ENCODE peak calls at places on chromosomes 13 and 19, in nine cellular contexts. One of them, this sample, is unnamed.

GRCh38 chr19:30525383-30525782 is 153.2 kb downstream of the ZNF536 start:
- DNase-seq in heart left ventricle: no peak
- DNase-seq in Peyer's patch: no peak
- DNase-seq in IMR-90: no peak
- DNase-seq in A549: no peak
- DNase-seq in transverse colon: no peak
- DNase-seq in tibial nerve: no peak
- DNase-seq in H54: no peak
- DNase-seq in gastrocnemius medialis: no peak
- DNase-seq in this sample: no peak

GRCh38 chr19:54739587-54740497 is 1.5 kb downstream of the KIR2DL3 start:
- DNase-seq in transverse colon: no peak
- DNase-seq in gastrocnemius medialis: no peak
- DNase-seq in heart left ventricle: no peak
- DNase-seq in A549: no peak
- DNase-seq in Peyer's patch: no peak
- DNase-seq in H54: no peak
- DNase-seq in tibial nerve: no peak
- DNase-seq in IMR-90: no peak
- DNase-seq in this sample: no peak

GRCh38 chr13:28707629-28708427 is 10.9 kb downstream of the SLC46A3 start:
- DNase-seq in heart left ventricle: no peak
- DNase-seq in tibial nerve: no peak
- DNase-seq in transverse colon: no peak
- DNase-seq in IMR-90: peak
- DNase-seq in gastrocnemius medialis: peak
- DNase-seq in A549: no peak
- DNase-seq in Peyer's patch: no peak
- DNase-seq in H54: no peak
- DNase-seq in this sample: no peak

GRCh38 chr13:109381546-109382180 is 404.7 kb downstream of the IRS2 start:
- DNase-seq in A549: no peak
- DNase-seq in transverse colon: no peak
- DNase-seq in IMR-90: peak
- DNase-seq in tibial nerve: no peak
- DNase-seq in Peyer's patch: no peak
- DNase-seq in H54: no peak
- DNase-seq in heart left ventricle: no peak
- DNase-seq in gastrocnemius medialis: no peak
- DNase-seq in this sample: no peak

GRCh38 chr19:15304140-15304705 is 28.1 kb downstream of the BRD4 start:
- DNase-seq in transverse colon: no peak
- DNase-seq in Peyer's patch: no peak
- DNase-seq in A549: peak
- DNase-seq in IMR-90: no peak
- DNase-seq in tibial nerve: no peak
- DNase-seq in gastrocnemius medialis: no peak
- DNase-seq in H54: no peak
- DNase-seq in heart left ventricle: no peak
- DNase-seq in this sample: no peak

GRCh38 chr13:101624210-101624922 is 171.9 kb downstream of the ITGBL1 start:
- DNase-seq in heart left ventricle: no peak
- DNase-seq in transverse colon: no peak
- DNase-seq in gastrocnemius medialis: no peak
- DNase-seq in IMR-90: peak
- DNase-seq in tibial nerve: no peak
- DNase-seq in H54: no peak
- DNase-seq in Peyer's patch: no peak
- DNase-seq in A549: no peak
- DNase-seq in this sample: no peak

GRCh38 chr19:38808741-38809140 is 4.0 kb downstream of the LGALS4 start:
- DNase-seq in A549: no peak
- DNase-seq in Peyer's patch: no peak
- DNase-seq in H54: no peak
- DNase-seq in IMR-90: no peak
- DNase-seq in gastrocnemius medialis: no peak
- DNase-seq in transverse colon: no peak
- DNase-seq in tibial nerve: no peak
- DNase-seq in heart left ventricle: no peak
- DNase-seq in this sample: no peak

GRCh38 chr13:51614350-51614786 is 30.1 kb downstream of the WDFY2 start:
- DNase-seq in gastrocnemius medialis: no peak
- DNase-seq in heart left ventricle: no peak
- DNase-seq in transverse colon: peak
- DNase-seq in tibial nerve: no peak
- DNase-seq in H54: no peak
- DNase-seq in Peyer's patch: no peak
- DNase-seq in A549: no peak
- DNase-seq in IMR-90: no peak
- DNase-seq in this sample: peak

GRCh38 chr19:46611791-46612190 is 10.7 kb downstream of the CALM3 start:
- DNase-seq in IMR-90: no peak
- DNase-seq in gastrocnemius medialis: no peak
- DNase-seq in H54: no peak
- DNase-seq in tibial nerve: no peak
- DNase-seq in Peyer's patch: no peak
- DNase-seq in heart left ventricle: peak
- DNase-seq in A549: no peak
- DNase-seq in transverse colon: no peak
- DNase-seq in this sample: no peak

GRCh38 chr13:79589605-79590511 is 108.9 kb downstream of the NDFIP2 start:
- DNase-seq in transverse colon: no peak
- DNase-seq in H54: no peak
- DNase-seq in gastrocnemius medialis: no peak
- DNase-seq in heart left ventricle: no peak
- DNase-seq in A549: no peak
- DNase-seq in Peyer's patch: no peak
- DNase-seq in tibial nerve: no peak
- DNase-seq in IMR-90: no peak
- DNase-seq in this sample: no peak

GRCh38 chr13:99577934-99578917 is 77.0 kb downstream of the TM9SF2 start:
- DNase-seq in H54: no peak
- DNase-seq in heart left ventricle: no peak
- DNase-seq in Peyer's patch: no peak
- DNase-seq in transverse colon: no peak
- DNase-seq in gastrocnemius medialis: no peak
- DNase-seq in A549: peak
- DNase-seq in tibial nerve: no peak
- DNase-seq in IMR-90: no peak
- DNase-seq in this sample: no peak

GRCh38 chr19:30316560-30317106 is 55.6 kb upstream of the ZNF536 start:
- DNase-seq in H54: no peak
- DNase-seq in tibial nerve: no peak
- DNase-seq in IMR-90: no peak
- DNase-seq in heart left ventricle: no peak
- DNase-seq in Peyer's patch: no peak
- DNase-seq in gastrocnemius medialis: no peak
- DNase-seq in A549: no peak
- DNase-seq in transverse colon: no peak
- DNase-seq in this sample: no peak

GRCh38 chr13:50387124-50387581 is 371.9 kb downstream of the KCNRG start:
- DNase-seq in Peyer's patch: no peak
- DNase-seq in gastrocnemius medialis: peak
- DNase-seq in A549: no peak
- DNase-seq in heart left ventricle: peak
- DNase-seq in tibial nerve: peak
- DNase-seq in transverse colon: peak
- DNase-seq in H54: no peak
- DNase-seq in IMR-90: peak
- DNase-seq in this sample: no peak

GRCh38 chr13:72820156-72820897 is 38.4 kb downstream of the PIBF1 start:
- DNase-seq in tibial nerve: no peak
- DNase-seq in gastrocnemius medialis: no peak
- DNase-seq in heart left ventricle: no peak
- DNase-seq in transverse colon: no peak
- DNase-seq in A549: no peak
- DNase-seq in H54: no peak
- DNase-seq in IMR-90: peak
- DNase-seq in Peyer's patch: no peak
- DNase-seq in this sample: no peak

GRCh38 chr19:1082928-1083816 is 12.0 kb downstream of the POLR2E start:
- DNase-seq in A549: no peak
- DNase-seq in transverse colon: peak
- DNase-seq in tibial nerve: no peak
- DNase-seq in IMR-90: no peak
- DNase-seq in gastrocnemius medialis: no peak
- DNase-seq in H54: no peak
- DNase-seq in Peyer's patch: no peak
- DNase-seq in heart left ventricle: no peak
- DNase-seq in this sample: no peak

GRCh38 chr19:30287259-30287658 is 84.9 kb upstream of the ZNF536 start:
- DNase-seq in A549: no peak
- DNase-seq in gastrocnemius medialis: no peak
- DNase-seq in transverse colon: no peak
- DNase-seq in Peyer's patch: no peak
- DNase-seq in IMR-90: no peak
- DNase-seq in H54: no peak
- DNase-seq in tibial nerve: no peak
- DNase-seq in heart left ventricle: no peak
- DNase-seq in this sample: no peak

GRCh38 chr13:23979361-23980159 is 82.3 kb upstream of the C1QTNF9B start:
- DNase-seq in heart left ventricle: peak
- DNase-seq in tibial nerve: peak
- DNase-seq in gastrocnemius medialis: no peak
- DNase-seq in IMR-90: peak
- DNase-seq in Peyer's patch: peak
- DNase-seq in transverse colon: peak
- DNase-seq in H54: peak
- DNase-seq in A549: peak
- DNase-seq in this sample: peak

DNA sequence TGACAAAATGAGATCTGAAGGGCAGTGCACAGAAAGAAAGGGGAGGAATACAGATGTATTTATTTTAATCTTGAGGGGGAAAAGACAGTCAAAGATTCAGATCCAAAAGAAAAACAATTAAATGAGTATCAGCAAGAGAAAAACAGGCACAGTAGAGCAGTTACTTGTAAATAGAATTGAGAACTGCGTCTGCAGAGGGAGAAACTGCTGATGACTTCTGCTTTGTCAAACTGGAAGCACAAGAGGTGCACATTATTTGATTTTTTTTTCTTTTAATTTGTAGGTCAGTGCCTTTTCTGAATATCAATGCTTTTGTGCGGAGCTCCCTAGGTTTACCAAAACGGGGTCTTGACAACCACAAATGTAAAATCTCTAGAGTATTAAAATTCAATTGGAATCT is 37.3 kb downstream of the EFNB2 start:
- DNase-seq in Peyer's patch: no peak
- DNase-seq in IMR-90: no peak
- DNase-seq in A549: no peak
- DNase-seq in H54: no peak
- DNase-seq in transverse colon: no peak
- DNase-seq in tibial nerve: no peak
- DNase-seq in gastrocnemius medialis: no peak
- DNase-seq in heart left ventricle: no peak
- DNase-seq in this sample: no peak
- TF ChIP-seq POLR2A in Peyer's patch: no peak
- TF ChIP-seq POLR2A in IMR-90: no peak
- TF ChIP-seq POLR2A in A549: no peak
- TF ChIP-seq POLR2A in H54: no peak
- TF ChIP-seq POLR2A in transverse colon: no peak
- TF ChIP-seq POLR2A in tibial nerve: no peak
- TF ChIP-seq POLR2A in gastrocnemius medialis: no peak
- TF ChIP-seq POLR2A in heart left ventricle: no peak
- TF ChIP-seq POLR2A in this sample: no peak

DNA sequence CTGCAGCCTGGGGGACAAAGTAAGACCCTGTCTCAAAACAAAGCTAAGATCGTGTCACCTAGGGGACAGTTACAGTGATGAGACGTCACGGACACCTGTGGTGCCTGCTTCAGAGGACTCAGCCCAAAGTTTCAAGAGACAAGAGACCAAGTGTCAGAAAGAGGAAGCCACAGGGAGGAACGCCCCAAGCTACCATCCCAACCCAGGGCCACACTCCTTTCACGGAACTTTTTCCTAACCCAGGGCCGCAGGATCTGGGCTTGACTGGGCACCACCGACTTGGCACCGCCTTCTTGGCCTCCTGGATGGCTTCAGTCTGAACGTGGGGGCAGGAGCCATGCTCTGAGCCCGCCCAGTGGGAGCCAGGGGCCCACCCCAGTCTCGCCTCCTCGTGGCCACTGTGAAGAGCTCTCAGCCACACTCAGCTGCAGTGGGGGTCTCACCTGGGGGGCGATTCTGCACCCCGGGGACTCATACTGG is 8.5 kb downstream of the MOB3A start:
- DNase-seq in gastrocnemius medialis: no peak
- DNase-seq in tibial nerve: no peak
- DNase-seq in Peyer's patch: no peak
- DNase-seq in IMR-90: no peak
- DNase-seq in heart left ventricle: no peak
- DNase-seq in transverse colon: peak
- DNase-seq in A549: no peak
- DNase-seq in H54: no peak
- DNase-seq in this sample: no peak
- TF ChIP-seq POLR2A in gastrocnemius medialis: no peak
- TF ChIP-seq POLR2A in tibial nerve: no peak
- TF ChIP-seq POLR2A in Peyer's patch: no peak
- TF ChIP-seq POLR2A in IMR-90: no peak
- TF ChIP-seq POLR2A in heart left ventricle: no peak
- TF ChIP-seq POLR2A in transverse colon: no peak
- TF ChIP-seq POLR2A in A549: no peak
- TF ChIP-seq POLR2A in H54: no peak
- TF ChIP-seq POLR2A in this sample: no peak

GRCh38 chr19:53432088-53432661 is 391 bp downstream of the ZNF761 start:
- DNase-seq in gastrocnemius medialis: no peak
- DNase-seq in tibial nerve: no peak
- DNase-seq in transverse colon: peak
- DNase-seq in IMR-90: peak
- DNase-seq in A549: peak
- DNase-seq in heart left ventricle: peak
- DNase-seq in H54: no peak
- DNase-seq in Peyer's patch: peak
- DNase-seq in this sample: peak
- TF ChIP-seq POLR2A in gastrocnemius medialis: no peak
- TF ChIP-seq POLR2A in tibial nerve: no peak
- TF ChIP-seq POLR2A in transverse colon: no peak
- TF ChIP-seq POLR2A in IMR-90: no peak
- TF ChIP-seq POLR2A in A549: no peak
- TF ChIP-seq POLR2A in heart left ventricle: no peak
- TF ChIP-seq POLR2A in H54: no peak
- TF ChIP-seq POLR2A in Peyer's patch: no peak
- TF ChIP-seq POLR2A in this sample: no peak

DNA sequence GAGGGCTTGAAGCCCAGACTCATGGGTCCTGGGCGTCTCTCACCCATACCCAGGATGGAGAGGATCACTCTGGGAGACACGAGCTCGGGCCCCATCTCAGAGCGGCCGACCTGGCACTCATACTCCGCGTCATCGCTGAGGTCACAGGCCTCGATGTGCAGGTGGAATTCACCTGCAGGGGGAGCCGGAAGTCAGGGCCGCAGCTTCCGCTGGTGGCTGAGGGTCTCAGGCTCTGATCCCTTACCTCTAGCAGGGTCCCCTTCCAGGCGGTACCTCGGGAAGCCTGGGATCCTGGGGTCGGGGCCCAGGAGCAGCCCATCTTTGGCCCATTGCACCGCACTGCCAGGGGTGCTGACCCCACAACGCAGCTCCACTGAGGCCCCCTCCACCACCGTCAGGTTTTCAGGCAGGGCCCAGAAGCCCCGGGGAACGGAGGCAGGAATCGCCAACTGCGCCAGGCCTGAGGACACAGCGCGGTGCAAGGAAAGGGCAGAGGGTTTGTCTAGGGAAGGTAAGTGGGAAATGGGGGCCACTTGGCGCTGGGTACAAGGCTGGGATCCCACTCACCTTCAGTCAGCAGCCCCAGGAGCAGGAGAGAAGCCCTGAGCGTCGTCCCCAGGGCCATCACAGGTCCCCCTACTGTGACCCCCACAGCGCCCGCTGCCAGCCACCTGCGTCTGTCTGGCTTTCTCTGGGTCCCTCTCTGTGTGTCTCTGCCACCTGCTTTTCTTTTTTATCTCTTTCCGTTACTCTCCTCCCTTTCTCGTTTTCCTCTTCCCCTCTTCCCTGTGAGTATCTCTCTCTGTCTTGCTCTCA is 883 bp downstream of the NPHS1 start:
- DNase-seq in tibial nerve: no peak
- DNase-seq in heart left ventricle: no peak
- DNase-seq in IMR-90: no peak
- DNase-seq in H54: no peak
- DNase-seq in Peyer's patch: no peak
- DNase-seq in transverse colon: no peak
- DNase-seq in A549: no peak
- DNase-seq in gastrocnemius medialis: no peak
- DNase-seq in this sample: no peak
- TF ChIP-seq POLR2A in tibial nerve: no peak
- TF ChIP-seq POLR2A in heart left ventricle: no peak
- TF ChIP-seq POLR2A in IMR-90: no peak
- TF ChIP-seq POLR2A in H54: no peak
- TF ChIP-seq POLR2A in Peyer's patch: no peak
- TF ChIP-seq POLR2A in transverse colon: no peak
- TF ChIP-seq POLR2A in A549: no peak
- TF ChIP-seq POLR2A in gastrocnemius medialis: no peak
- TF ChIP-seq POLR2A in this sample: no peak